ENCODE peak calls at places on chromosomes 3 and 15, in five cellular contexts. H is neural progenitor cell, X is Kasumi-1, O is Calu3, I is SJCRH30. K is an unnamed sample.

GRCh38 chr15:36757189-36757814 is 177.9 kb downstream of the CDIN1 start:
- DNase-seq in X (no peak), O (no peak), I (no peak), H (no peak), K (no peak)

GRCh38 chr15:95664435-95664834 is 666.1 kb upstream of the NR2F2 start:
- DNase-seq in H (no peak), X (no peak), O (no peak), I (no peak), K (no peak)

GRCh38 chr3:30964612-30965011 is 70.2 kb upstream of the GADL1 start:
- DNase-seq in X (no peak), I (no peak), O (no peak), H (no peak), K (no peak)

GRCh38 chr3:193605876-193606275 is 12.9 kb downstream of the OPA1 start:
- DNase-seq in X (peak; percentile 57), H (peak; percentile 80), O (peak; percentile 84), I (peak; percentile 66), K (peak; percentile 79)

GRCh38 chr3:94081880-94082279 is 19.0 kb downstream of the NSUN3 start:
- DNase-seq in H (no peak), O (no peak), I (no peak), X (no peak), K (peak; percentile 31)

GRCh38 chr3:142288032-142288638 is 62.8 kb upstream of the GK5 start:
- DNase-seq in X (no peak), H (peak; percentile 17), O (no peak), I (no peak), K (no peak)

GRCh38 chr15:73633991-73634495 is 854 bp upstream of the NPTN start:
- DNase-seq in O (peak; percentile 36), H (no peak), I (peak; percentile 73), X (no peak), K (no peak)

GRCh38 chr3:124588036-124588435 is 142.2 kb upstream of the UMPS start:
- DNase-seq in I (no peak), H (no peak), X (no peak), O (no peak), K (no peak)

GRCh38 chr3:13895155-13896105 is 15.6 kb upstream of the WNT7A start:
- DNase-seq in O (peak; percentile 95), I (peak; percentile 58), X (peak; percentile 64), H (peak; percentile 97), K (peak; percentile 95)

GRCh38 chr3:45666729-45667440 is 22.3 kb upstream of the SACM1L start:
- DNase-seq in X (no peak), I (peak; percentile 20), O (no peak), H (no peak), K (no peak)

GRCh38 chr15:85174521-85174920 is 192.9 kb downstream of the PDE8A start:
- DNase-seq in H (no peak), I (no peak), X (no peak), O (no peak), K (no peak)

GRCh38 chr15:77112819-77113569 is 42.1 kb upstream of the TSPAN3 start:
- DNase-seq in I (no peak), O (no peak), H (peak; percentile 50), X (no peak), K (peak; percentile 10)

GRCh38 chr15:73989001-73989798 is 2.9 kb downstream of the STOML1 start:
- DNase-seq in I (no peak), X (peak; percentile 32), H (no peak), O (peak; percentile 60), K (peak; percentile 62)

GRCh38 chr15:101664303-101664913 is 12.2 kb upstream of the TM2D3 start:
- DNase-seq in I (no peak), H (peak; percentile 36), O (no peak), X (peak; percentile 10), K (no peak)

K was measured in small intestine.